ENCODE peak calls at places on chromosomes 5 and 9, in nine cellular contexts. One of them, this sample, is unnamed.

GRCh38 chr9:115810166-115810565 is 343.4 kb upstream of the PAPPA start:
- DNase-seq in left cardiac atrium: no peak
- DNase-seq in head of caudate nucleus: no peak
- DNase-seq in nephron progenitor cell: no peak
- DNase-seq in activated naive CD4-positive, alpha-beta T cell treated with anti-CD3 and anti-CD28 coated beads for 36 hours: no peak
- DNase-seq in HCT116: no peak
- DNase-seq in stimulated activated CD4-positive, alpha-beta T cell treated with anti-CD3 and anti-CD28 coated beads, Interleukin-1b, Interleukin-23, amount 100 ng/mL, for 1 hour: no peak
- DNase-seq in activated CD8-positive, alpha-beta memory T cell treated with anti-CD3 and anti-CD28 coated beads, Interleukin-2, amount 50 U/mL, for 4 hours: no peak
- DNase-seq in nucleus accumbens: no peak
- DNase-seq in this sample: no peak

GRCh38 chr5:90227688-90228087 is 181.9 kb downstream of the CETN3 start:
- DNase-seq in activated naive CD4-positive, alpha-beta T cell treated with anti-CD3 and anti-CD28 coated beads for 36 hours: no peak
- DNase-seq in activated CD8-positive, alpha-beta memory T cell treated with anti-CD3 and anti-CD28 coated beads, Interleukin-2, amount 50 U/mL, for 4 hours: no peak
- DNase-seq in stimulated activated CD4-positive, alpha-beta T cell treated with anti-CD3 and anti-CD28 coated beads, Interleukin-1b, Interleukin-23, amount 100 ng/mL, for 1 hour: no peak
- DNase-seq in head of caudate nucleus: no peak
- DNase-seq in nucleus accumbens: no peak
- DNase-seq in HCT116: no peak
- DNase-seq in nephron progenitor cell: peak; percentile 5
- DNase-seq in left cardiac atrium: peak; percentile 26
- DNase-seq in this sample: no peak

GRCh38 chr9:91181541-91181940 is 180.2 kb downstream of the AUH start:
- DNase-seq in activated naive CD4-positive, alpha-beta T cell treated with anti-CD3 and anti-CD28 coated beads for 36 hours: no peak
- DNase-seq in nephron progenitor cell: no peak
- DNase-seq in HCT116: no peak
- DNase-seq in left cardiac atrium: no peak
- DNase-seq in stimulated activated CD4-positive, alpha-beta T cell treated with anti-CD3 and anti-CD28 coated beads, Interleukin-1b, Interleukin-23, amount 100 ng/mL, for 1 hour: no peak
- DNase-seq in nucleus accumbens: no peak
- DNase-seq in head of caudate nucleus: no peak
- DNase-seq in activated CD8-positive, alpha-beta memory T cell treated with anti-CD3 and anti-CD28 coated beads, Interleukin-2, amount 50 U/mL, for 4 hours: no peak
- DNase-seq in this sample: no peak

GRCh38 chr5:68027519-68027918 is 188.0 kb upstream of the PIK3R1 start:
- DNase-seq in HCT116: no peak
- DNase-seq in activated CD8-positive, alpha-beta memory T cell treated with anti-CD3 and anti-CD28 coated beads, Interleukin-2, amount 50 U/mL, for 4 hours: no peak
- DNase-seq in activated naive CD4-positive, alpha-beta T cell treated with anti-CD3 and anti-CD28 coated beads for 36 hours: no peak
- DNase-seq in nucleus accumbens: no peak
- DNase-seq in nephron progenitor cell: no peak
- DNase-seq in left cardiac atrium: no peak
- DNase-seq in head of caudate nucleus: no peak
- DNase-seq in stimulated activated CD4-positive, alpha-beta T cell treated with anti-CD3 and anti-CD28 coated beads, Interleukin-1b, Interleukin-23, amount 100 ng/mL, for 1 hour: no peak
- DNase-seq in this sample: peak; percentile 60

GRCh38 chr5:14435481-14435880 is 146.1 kb upstream of the OTULINL start:
- DNase-seq in activated CD8-positive, alpha-beta memory T cell treated with anti-CD3 and anti-CD28 coated beads, Interleukin-2, amount 50 U/mL, for 4 hours: no peak
- DNase-seq in HCT116: no peak
- DNase-seq in activated naive CD4-positive, alpha-beta T cell treated with anti-CD3 and anti-CD28 coated beads for 36 hours: no peak
- DNase-seq in head of caudate nucleus: no peak
- DNase-seq in nephron progenitor cell: no peak
- DNase-seq in left cardiac atrium: no peak
- DNase-seq in nucleus accumbens: no peak
- DNase-seq in stimulated activated CD4-positive, alpha-beta T cell treated with anti-CD3 and anti-CD28 coated beads, Interleukin-1b, Interleukin-23, amount 100 ng/mL, for 1 hour: no peak
- DNase-seq in this sample: no peak

GRCh38 chr5:109298794-109299193 is 111.0 kb downstream of the PJA2 start:
- DNase-seq in activated CD8-positive, alpha-beta memory T cell treated with anti-CD3 and anti-CD28 coated beads, Interleukin-2, amount 50 U/mL, for 4 hours: no peak
- DNase-seq in activated naive CD4-positive, alpha-beta T cell treated with anti-CD3 and anti-CD28 coated beads for 36 hours: no peak
- DNase-seq in stimulated activated CD4-positive, alpha-beta T cell treated with anti-CD3 and anti-CD28 coated beads, Interleukin-1b, Interleukin-23, amount 100 ng/mL, for 1 hour: no peak
- DNase-seq in HCT116: no peak
- DNase-seq in left cardiac atrium: no peak
- DNase-seq in nucleus accumbens: no peak
- DNase-seq in nephron progenitor cell: no peak
- DNase-seq in head of caudate nucleus: no peak
- DNase-seq in this sample: no peak

GRCh38 chr5:168314735-168315411 is 23.4 kb downstream of the WWC1 start:
- DNase-seq in activated CD8-positive, alpha-beta memory T cell treated with anti-CD3 and anti-CD28 coated beads, Interleukin-2, amount 50 U/mL, for 4 hours: no peak
- DNase-seq in activated naive CD4-positive, alpha-beta T cell treated with anti-CD3 and anti-CD28 coated beads for 36 hours: no peak
- DNase-seq in head of caudate nucleus: no peak
- DNase-seq in nucleus accumbens: no peak
- DNase-seq in left cardiac atrium: peak; percentile 42
- DNase-seq in nephron progenitor cell: no peak
- DNase-seq in HCT116: peak; percentile 86
- DNase-seq in stimulated activated CD4-positive, alpha-beta T cell treated with anti-CD3 and anti-CD28 coated beads, Interleukin-1b, Interleukin-23, amount 100 ng/mL, for 1 hour: no peak
- DNase-seq in this sample: peak; percentile 92

GRCh38 chr9:134378901-134379338 is 52.7 kb downstream of the RXRA start:
- DNase-seq in activated naive CD4-positive, alpha-beta T cell treated with anti-CD3 and anti-CD28 coated beads for 36 hours: no peak
- DNase-seq in nephron progenitor cell: no peak
- DNase-seq in activated CD8-positive, alpha-beta memory T cell treated with anti-CD3 and anti-CD28 coated beads, Interleukin-2, amount 50 U/mL, for 4 hours: no peak
- DNase-seq in stimulated activated CD4-positive, alpha-beta T cell treated with anti-CD3 and anti-CD28 coated beads, Interleukin-1b, Interleukin-23, amount 100 ng/mL, for 1 hour: no peak
- DNase-seq in nucleus accumbens: peak; percentile 10
- DNase-seq in left cardiac atrium: peak; percentile 68
- DNase-seq in HCT116: peak; percentile 37
- DNase-seq in head of caudate nucleus: peak; percentile 51
- DNase-seq in this sample: no peak

GRCh38 chr9:115498338-115498737 is 380.4 kb upstream of the TNC start:
- DNase-seq in HCT116: no peak
- DNase-seq in head of caudate nucleus: no peak
- DNase-seq in stimulated activated CD4-positive, alpha-beta T cell treated with anti-CD3 and anti-CD28 coated beads, Interleukin-1b, Interleukin-23, amount 100 ng/mL, for 1 hour: no peak
- DNase-seq in left cardiac atrium: no peak
- DNase-seq in nucleus accumbens: no peak
- DNase-seq in activated CD8-positive, alpha-beta memory T cell treated with anti-CD3 and anti-CD28 coated beads, Interleukin-2, amount 50 U/mL, for 4 hours: no peak
- DNase-seq in nephron progenitor cell: no peak
- DNase-seq in activated naive CD4-positive, alpha-beta T cell treated with anti-CD3 and anti-CD28 coated beads for 36 hours: no peak
- DNase-seq in this sample: no peak

GRCh38 chr5:142129447-142129846 is 20.9 kb downstream of the NDFIP1 start:
- DNase-seq in activated naive CD4-positive, alpha-beta T cell treated with anti-CD3 and anti-CD28 coated beads for 36 hours: no peak
- DNase-seq in activated CD8-positive, alpha-beta memory T cell treated with anti-CD3 and anti-CD28 coated beads, Interleukin-2, amount 50 U/mL, for 4 hours: no peak
- DNase-seq in head of caudate nucleus: no peak
- DNase-seq in HCT116: no peak
- DNase-seq in left cardiac atrium: no peak
- DNase-seq in nephron progenitor cell: no peak
- DNase-seq in nucleus accumbens: no peak
- DNase-seq in stimulated activated CD4-positive, alpha-beta T cell treated with anti-CD3 and anti-CD28 coated beads, Interleukin-1b, Interleukin-23, amount 100 ng/mL, for 1 hour: no peak
- DNase-seq in this sample: no peak

GRCh38 chr5:40074801-40075200 is 604.9 kb upstream of the PTGER4 start:
- DNase-seq in nucleus accumbens: no peak
- DNase-seq in head of caudate nucleus: no peak
- DNase-seq in activated CD8-positive, alpha-beta memory T cell treated with anti-CD3 and anti-CD28 coated beads, Interleukin-2, amount 50 U/mL, for 4 hours: no peak
- DNase-seq in left cardiac atrium: no peak
- DNase-seq in stimulated activated CD4-positive, alpha-beta T cell treated with anti-CD3 and anti-CD28 coated beads, Interleukin-1b, Interleukin-23, amount 100 ng/mL, for 1 hour: no peak
- DNase-seq in activated naive CD4-positive, alpha-beta T cell treated with anti-CD3 and anti-CD28 coated beads for 36 hours: no peak
- DNase-seq in HCT116: no peak
- DNase-seq in nephron progenitor cell: no peak
- DNase-seq in this sample: no peak

GRCh38 chr5:91598216-91598615 is 215.1 kb upstream of the ARRDC3 start:
- DNase-seq in stimulated activated CD4-positive, alpha-beta T cell treated with anti-CD3 and anti-CD28 coated beads, Interleukin-1b, Interleukin-23, amount 100 ng/mL, for 1 hour: no peak
- DNase-seq in nucleus accumbens: no peak
- DNase-seq in head of caudate nucleus: no peak
- DNase-seq in left cardiac atrium: no peak
- DNase-seq in activated CD8-positive, alpha-beta memory T cell treated with anti-CD3 and anti-CD28 coated beads, Interleukin-2, amount 50 U/mL, for 4 hours: no peak
- DNase-seq in HCT116: no peak
- DNase-seq in activated naive CD4-positive, alpha-beta T cell treated with anti-CD3 and anti-CD28 coated beads for 36 hours: no peak
- DNase-seq in nephron progenitor cell: no peak
- DNase-seq in this sample: no peak

GRCh38 chr9:100307061-100307460 is 45.7 kb downstream of the TEX10 start:
- DNase-seq in HCT116: no peak
- DNase-seq in stimulated activated CD4-positive, alpha-beta T cell treated with anti-CD3 and anti-CD28 coated beads, Interleukin-1b, Interleukin-23, amount 100 ng/mL, for 1 hour: no peak
- DNase-seq in left cardiac atrium: no peak
- DNase-seq in activated CD8-positive, alpha-beta memory T cell treated with anti-CD3 and anti-CD28 coated beads, Interleukin-2, amount 50 U/mL, for 4 hours: no peak
- DNase-seq in nephron progenitor cell: no peak
- DNase-seq in activated naive CD4-positive, alpha-beta T cell treated with anti-CD3 and anti-CD28 coated beads for 36 hours: no peak
- DNase-seq in nucleus accumbens: no peak
- DNase-seq in head of caudate nucleus: no peak
- DNase-seq in this sample: no peak

GRCh38 chr9:86939311-86939710 is 8.0 kb downstream of the GAS1 start:
- DNase-seq in stimulated activated CD4-positive, alpha-beta T cell treated with anti-CD3 and anti-CD28 coated beads, Interleukin-1b, Interleukin-23, amount 100 ng/mL, for 1 hour: no peak
- DNase-seq in activated naive CD4-positive, alpha-beta T cell treated with anti-CD3 and anti-CD28 coated beads for 36 hours: no peak
- DNase-seq in HCT116: no peak
- DNase-seq in activated CD8-positive, alpha-beta memory T cell treated with anti-CD3 and anti-CD28 coated beads, Interleukin-2, amount 50 U/mL, for 4 hours: no peak
- DNase-seq in nucleus accumbens: no peak
- DNase-seq in head of caudate nucleus: no peak
- DNase-seq in left cardiac atrium: no peak
- DNase-seq in nephron progenitor cell: no peak
- DNase-seq in this sample: no peak

This sample was measured in HCEC 1CT.